ENCODE peak calls at places on chromosomes 3 and 15, in four cellular contexts. M is heart left ventricle, B is IMR-90, S is psoas muscle. X is an unnamed sample.

GRCh38 chr3:130960139-130960779 is 66.4 kb downstream of the ASTE1 start:
- DNase-seq in M (no peak), B (peak; percentile 56), S (no peak), X (no peak)

GRCh38 chr3:67362686-67363085 is 291.7 kb downstream of the SUCLG2 start:
- DNase-seq in M (no peak), B (peak; percentile 21), S (no peak), X (no peak)

GRCh38 chr3:28053759-28054158 is 187.7 kb upstream of the CMC1 start:
- DNase-seq in M (no peak), B (peak; percentile 40), S (no peak), X (no peak)

GRCh38 chr3:71905426-71905825 is 120.5 kb upstream of the PROK2 start:
- DNase-seq in M (no peak), B (no peak), S (no peak), X (no peak)

GRCh38 chr15:78866824-78867223 is 5.9 kb upstream of the MORF4L1 start:
- DNase-seq in M (no peak), B (no peak), S (no peak), X (no peak)

GRCh38 chr3:146817705-146818104 is 212.6 kb upstream of the PLSCR5 start:
- DNase-seq in M (no peak), B (peak; percentile 16), S (no peak), X (no peak)

GRCh38 chr3:71751602-71752001 is 2.1 kb upstream of the GPR27 start:
- DNase-seq in M (no peak), B (no peak), S (no peak), X (no peak)

GRCh38 chr15:67164401-67164791 is 90.1 kb downstream of the AAGAB start:
- DNase-seq in M (peak; percentile 60), B (no peak), S (no peak), X (no peak)

GRCh38 chr3:38374221-38374620 is 27.6 kb downstream of the XYLB start:
- DNase-seq in M (no peak), B (no peak), S (no peak), X (no peak)

GRCh38 chr3:119681279-119681678 is 4.1 kb upstream of the COX17 start:
- DNase-seq in M (no peak), B (peak; percentile 58), S (no peak), X (no peak)

GRCh38 chr3:50572801-50573371 is 3.6 kb downstream of the HEMK1 start:
- DNase-seq in M (no peak), B (no peak), S (no peak), X (no peak)

GRCh38 chr15:63726491-63726890 is 107.3 kb downstream of the HERC1 start:
- DNase-seq in M (no peak), B (peak; percentile 66), S (no peak), X (no peak)

GRCh38 chr3:50604628-50605588 is 6.7 kb downstream of the CISH start:
- DNase-seq in M (peak; percentile 88), B (no peak), S (peak; percentile 84), X (peak; percentile 76)

GRCh38 chr3:113697192-113698090 is 999 bp upstream of the USF3 start:
- DNase-seq in M (peak; percentile 48), B (peak; percentile 34), S (no peak), X (no peak)

GRCh38 chr15:77024273-77025065 is 29.5 kb downstream of the PSTPIP1 start:
- DNase-seq in M (peak; percentile 72), B (peak; percentile 27), S (peak; percentile 69), X (peak; percentile 63)

GRCh38 chr3:105354429-105354828 is 12.3 kb upstream of the ALCAM start:
- DNase-seq in M (no peak), B (no peak), S (no peak), X (no peak)

GRCh38 chr3:20154928-20155327 is 31.1 kb downstream of the SGO1 start:
- DNase-seq in M (no peak), B (no peak), S (no peak), X (no peak)
- H3K4me3 ChIP-seq in M (no peak overlapping the region), B (no peak overlapping the region), S (no peak overlapping the region), X (no peak overlapping the region)

DNA sequence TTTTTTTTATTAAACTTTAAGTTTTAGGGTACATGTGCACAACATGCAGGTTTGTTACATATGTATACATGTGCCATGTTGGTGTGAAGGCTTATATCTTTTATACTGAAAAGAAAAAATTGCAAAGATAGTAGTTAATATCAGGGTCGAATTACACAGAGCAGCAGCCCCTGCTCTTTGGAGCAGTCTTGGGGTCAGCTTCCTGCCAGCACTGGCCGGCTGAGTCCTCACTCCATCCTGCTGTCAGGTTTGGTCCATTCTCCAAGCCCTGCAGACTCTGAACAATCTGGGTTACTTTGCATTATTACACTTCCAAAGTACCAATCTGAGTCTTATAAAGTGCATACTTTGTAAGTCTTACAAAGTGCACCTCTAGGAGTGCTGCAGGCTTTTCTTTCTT is 66.0 kb downstream of the COL8A1 start:
- DNase-seq in M (no peak), B (no peak), S (no peak), X (no peak)
- TF ChIP-seq CTCF in M (no peak), B (no peak), S (no peak), X (no peak)

DNA sequence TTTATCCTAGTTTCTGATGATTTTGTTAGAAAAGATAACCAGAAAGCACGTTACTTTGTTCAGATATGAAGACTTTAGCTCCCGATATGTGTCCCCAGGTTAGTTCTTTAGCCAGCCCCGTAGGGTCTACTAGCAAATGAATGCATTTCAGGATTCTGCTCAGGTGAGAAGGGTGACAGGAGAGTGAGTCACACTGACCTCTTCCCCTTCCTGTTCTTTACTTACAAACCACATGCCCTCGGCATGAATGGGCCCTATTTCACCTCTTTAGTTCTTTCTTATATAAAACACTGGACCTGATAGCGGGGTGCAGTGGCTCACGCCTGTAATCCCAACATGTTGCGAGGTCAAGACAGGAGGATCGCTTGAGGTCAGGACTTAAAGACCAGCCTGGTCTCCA is 98.4 kb downstream of the SLC49A4 start:
- DNase-seq in M (no peak), B (no peak), S (no peak), X (no peak)
- H3K4me1 ChIP-seq in M (peaks cover 9% of the 10 kb centered on the region), B (no peaks in the 10 kb centered on the region), S (peaks cover 41% of the 10 kb centered on the region), X (peaks cover 28% of the 10 kb centered on the region)

DNA sequence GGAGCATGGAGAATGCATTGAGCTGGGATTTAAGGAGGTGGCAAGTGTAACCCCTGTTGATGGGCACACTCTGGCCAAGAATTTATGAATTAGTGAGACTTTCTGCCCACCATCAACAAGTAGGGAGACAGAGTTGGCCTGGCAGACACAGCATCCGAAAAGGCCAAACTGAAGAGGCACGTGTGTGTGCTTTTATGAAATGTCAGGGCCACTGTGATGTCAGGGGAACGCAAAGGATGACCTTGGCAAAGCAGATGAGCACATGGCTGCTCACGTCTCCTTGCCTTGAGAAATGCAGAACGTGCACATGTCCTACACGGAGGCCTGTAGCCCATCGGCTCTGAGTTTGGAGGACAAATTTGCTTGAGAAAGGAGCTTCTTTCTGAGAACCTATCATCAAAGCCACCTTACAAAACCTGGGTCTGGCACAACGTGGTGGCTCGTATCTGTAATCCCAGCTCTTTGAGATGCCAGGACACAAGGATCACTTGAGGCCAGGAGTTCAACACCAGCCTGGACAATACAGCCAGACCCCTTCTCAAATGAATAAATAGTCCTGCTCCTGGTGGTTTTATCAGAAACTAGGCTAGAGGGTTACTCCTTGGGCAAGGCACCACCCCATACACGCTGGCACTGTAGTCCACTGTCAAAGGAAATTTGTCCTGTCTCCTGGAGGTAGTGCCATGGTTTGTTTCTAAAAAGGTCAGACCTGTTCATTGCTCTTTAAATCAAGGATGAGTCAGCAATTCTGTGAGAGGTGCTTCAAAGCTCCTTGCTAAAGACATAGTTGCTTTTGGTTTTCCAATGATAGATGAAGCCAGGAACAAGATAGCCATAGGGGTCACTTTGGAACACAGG is 942 bp upstream of the SH3BP5 start:
- DNase-seq in M (no peak), B (no peak), S (no peak), X (no peak)
- H3K4me3 ChIP-seq in M (no peak overlapping the region), B (no peak overlapping the region), S (peak overlapping the region; percentile 90), X (peak overlapping the region; percentile 93)

DNA sequence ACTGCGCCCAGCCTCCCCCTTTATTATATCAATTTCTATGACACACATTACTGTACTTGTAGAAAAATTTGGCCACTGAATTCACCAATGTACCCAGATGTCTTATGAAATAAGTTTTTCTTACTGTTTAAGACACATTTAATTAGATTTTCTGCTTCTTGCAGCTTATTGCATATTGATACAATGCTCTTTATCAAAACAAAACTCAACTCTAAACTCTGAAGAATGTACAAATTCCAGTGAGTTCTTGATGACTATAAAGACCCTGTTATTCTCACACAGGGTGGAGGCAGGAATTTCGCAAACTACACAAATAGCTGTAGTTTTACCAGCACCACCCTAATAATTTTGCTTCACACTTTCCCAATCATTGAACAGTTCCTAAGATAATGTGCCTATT is 22.1 kb downstream of the CMTM6 start:
- DNase-seq in M (no peak), B (no peak), S (no peak), X (no peak)
- TF ChIP-seq CTCF in M (no peak), B (no peak), S (no peak), X (no peak)

GRCh38 chr3:150609988-150610387 is 6.9 kb downstream of the SELENOT start:
- DNase-seq in M (no peak), B (no peak), S (no peak), X (no peak)
- H3K4me1 ChIP-seq in M (peaks cover 65% of the 10 kb centered on the region), B (no peaks in the 10 kb centered on the region), S (peaks cover 50% of the 10 kb centered on the region), X (peaks cover 47% of the 10 kb centered on the region)

GRCh38 chr15:42085721-42086120 is 8.6 kb downstream of the PLA2G4D start:
- DNase-seq in M (no peak), B (no peak), S (no peak), X (no peak)

GRCh38 chr15:42084465-42085235 is 9.7 kb downstream of the PLA2G4D start:
- DNase-seq in M (peak; percentile 54), B (peak; percentile 37), S (peak; percentile 65), X (peak; percentile 45)

GRCh38 chr15:42083605-42083908 is 10.8 kb downstream of the PLA2G4D start:
- DNase-seq in M (no peak), B (no peak), S (no peak), X (no peak)

GRCh38 chr15:42083916-42084315 is 10.4 kb downstream of the PLA2G4D start:
- DNase-seq in M (no peak), B (no peak), S (no peak), X (no peak)

DNA sequence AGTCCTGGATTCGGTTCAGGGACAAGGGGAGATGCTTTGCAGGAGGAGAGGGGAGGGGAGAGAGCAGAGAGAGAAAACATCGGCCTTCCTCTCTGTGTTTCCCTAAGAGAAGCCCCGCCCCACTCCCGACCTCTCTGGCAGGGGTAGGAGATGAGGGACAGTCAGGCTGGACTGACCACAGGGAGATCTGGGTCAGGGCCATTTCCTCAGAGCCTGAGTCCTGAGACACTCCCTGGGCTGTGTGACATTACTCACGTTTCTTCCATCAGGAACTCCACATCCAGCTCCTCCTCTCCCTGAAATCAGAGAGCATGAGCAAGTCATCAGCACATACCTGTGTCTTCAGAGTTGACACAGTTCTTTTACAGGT is 9.1 kb downstream of the PLA2G4D start:
- DNase-seq in M (no peak), B (no peak), S (no peak), X (no peak)
- H3K4me3 ChIP-seq in M (no peak overlapping the region), B (no peak overlapping the region), S (no peak overlapping the region), X (no peak overlapping the region)

GRCh38 chr3:10348404-10348721 is 27.5 kb upstream of the SEC13 start:
- DNase-seq in M (no peak), B (no peak), S (no peak), X (no peak)
- TF ChIP-seq CTCF in M (no peak), B (no peak), S (no peak), X (no peak)